ENCODE peak calls at places on chromosomes 4 and X, in ten cellular contexts. One of them, this sample, is unnamed.
A peak's percentile ranks its signal among the peaks of the same experiment; 100 is the strongest.

GRCh38 chrX:44873415-44874270 is 655 bp downstream of the KDM6A start:
- DNase-seq in mammary epithelial cell: peak; percentile 64
- DNase-seq in H7: peak; percentile 45
- DNase-seq in tibial artery: peak; percentile 65
- DNase-seq in BJ: no peak
- DNase-seq in Peyer's patch: peak; percentile 48
- DNase-seq in CD4-positive, CD25-positive, alpha-beta regulatory T cell: peak; percentile 71
- DNase-seq in prostate gland: peak; percentile 8
- DNase-seq in thyroid gland: peak; percentile 47
- DNase-seq in GM06990: peak; percentile 71
- DNase-seq in this sample: no peak

GRCh38 chrX:41452565-41452964 is 5.4 kb downstream of the NYX start:
- DNase-seq in mammary epithelial cell: no peak
- DNase-seq in thyroid gland: no peak
- DNase-seq in GM06990: no peak
- DNase-seq in BJ: no peak
- DNase-seq in prostate gland: no peak
- DNase-seq in tibial artery: no peak
- DNase-seq in CD4-positive, CD25-positive, alpha-beta regulatory T cell: no peak
- DNase-seq in Peyer's patch: no peak
- DNase-seq in H7: peak; percentile 41
- DNase-seq in this sample: no peak

GRCh38 chrX:69109706-69110635 is 55.3 kb downstream of the PJA1 start:
- DNase-seq in GM06990: no peak
- DNase-seq in mammary epithelial cell: peak; percentile 84
- DNase-seq in H7: no peak
- DNase-seq in BJ: peak; percentile 67
- DNase-seq in CD4-positive, CD25-positive, alpha-beta regulatory T cell: no peak
- DNase-seq in Peyer's patch: no peak
- DNase-seq in thyroid gland: no peak
- DNase-seq in prostate gland: peak; percentile 46
- DNase-seq in tibial artery: no peak
- DNase-seq in this sample: no peak

GRCh38 chr4:142379277-142380051 is 466.6 kb downstream of the INPP4B start:
- DNase-seq in CD4-positive, CD25-positive, alpha-beta regulatory T cell: no peak
- DNase-seq in tibial artery: no peak
- DNase-seq in prostate gland: peak; percentile 6
- DNase-seq in thyroid gland: no peak
- DNase-seq in GM06990: no peak
- DNase-seq in BJ: peak; percentile 99
- DNase-seq in Peyer's patch: no peak
- DNase-seq in mammary epithelial cell: peak; percentile 69
- DNase-seq in H7: no peak
- DNase-seq in this sample: peak; percentile 81

GRCh38 chr4:151727365-151727764 is 33.4 kb downstream of the GATB start:
- DNase-seq in Peyer's patch: no peak
- DNase-seq in thyroid gland: no peak
- DNase-seq in mammary epithelial cell: peak; percentile 72
- DNase-seq in GM06990: no peak
- DNase-seq in H7: no peak
- DNase-seq in tibial artery: no peak
- DNase-seq in BJ: no peak
- DNase-seq in prostate gland: no peak
- DNase-seq in CD4-positive, CD25-positive, alpha-beta regulatory T cell: no peak
- DNase-seq in this sample: no peak

GRCh38 chr4:108060164-108060563 is 70.5 kb downstream of the HADH start:
- DNase-seq in BJ: no peak
- DNase-seq in GM06990: no peak
- DNase-seq in thyroid gland: peak; percentile 33
- DNase-seq in CD4-positive, CD25-positive, alpha-beta regulatory T cell: no peak
- DNase-seq in Peyer's patch: no peak
- DNase-seq in mammary epithelial cell: peak; percentile 22
- DNase-seq in prostate gland: peak; percentile 25
- DNase-seq in H7: peak; percentile 62
- DNase-seq in tibial artery: no peak
- DNase-seq in this sample: no peak

GRCh38 chrX:65607070-65607742 is 60.2 kb upstream of the MSN start:
- DNase-seq in prostate gland: no peak
- DNase-seq in thyroid gland: no peak
- DNase-seq in tibial artery: no peak
- DNase-seq in mammary epithelial cell: peak; percentile 71
- DNase-seq in H7: no peak
- DNase-seq in CD4-positive, CD25-positive, alpha-beta regulatory T cell: no peak
- DNase-seq in Peyer's patch: no peak
- DNase-seq in BJ: no peak
- DNase-seq in GM06990: no peak
- DNase-seq in this sample: no peak

GRCh38 chr4:158873795-158874359 is 105.1 kb downstream of the FNIP2 start:
- DNase-seq in H7: no peak
- DNase-seq in CD4-positive, CD25-positive, alpha-beta regulatory T cell: no peak
- DNase-seq in tibial artery: no peak
- DNase-seq in thyroid gland: no peak
- DNase-seq in mammary epithelial cell: peak; percentile 87
- DNase-seq in BJ: peak; percentile 56
- DNase-seq in prostate gland: no peak
- DNase-seq in GM06990: no peak
- DNase-seq in Peyer's patch: no peak
- DNase-seq in this sample: peak; percentile 26

GRCh38 chr4:130368668-130369067 is 1272.7 kb downstream of the C4orf33 start:
- DNase-seq in GM06990: no peak
- DNase-seq in BJ: no peak
- DNase-seq in Peyer's patch: no peak
- DNase-seq in thyroid gland: no peak
- DNase-seq in CD4-positive, CD25-positive, alpha-beta regulatory T cell: no peak
- DNase-seq in mammary epithelial cell: no peak
- DNase-seq in prostate gland: no peak
- DNase-seq in H7: no peak
- DNase-seq in tibial artery: no peak
- DNase-seq in this sample: no peak

DNA sequence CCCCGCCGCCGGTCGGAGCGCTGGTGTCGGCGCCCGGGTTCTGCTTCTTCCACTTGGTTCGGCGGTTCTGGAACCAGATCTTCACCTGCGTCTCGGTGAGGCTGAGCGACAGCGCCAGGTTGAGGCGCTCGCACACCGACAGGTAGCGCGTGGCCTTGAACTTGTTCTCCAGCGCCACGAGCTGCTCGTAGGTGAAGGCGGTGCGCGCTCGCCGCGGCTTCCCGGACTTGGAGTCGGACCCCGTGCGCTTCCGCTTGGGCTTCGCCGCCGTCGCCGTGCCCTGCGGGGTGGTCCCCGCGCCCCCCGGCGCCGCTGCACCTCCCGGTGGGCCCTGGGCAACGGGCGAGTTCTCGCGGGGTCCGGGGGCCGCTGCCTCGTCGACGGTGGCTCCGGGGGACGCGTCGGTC is 3.1 kb downstream of the NKX1-1 start:
- DNase-seq in tibial artery: no peak
- DNase-seq in CD4-positive, CD25-positive, alpha-beta regulatory T cell: no peak
- DNase-seq in mammary epithelial cell: no peak
- DNase-seq in H7: peak; percentile 85
- DNase-seq in prostate gland: no peak
- DNase-seq in thyroid gland: no peak
- DNase-seq in Peyer's patch: no peak
- DNase-seq in GM06990: no peak
- DNase-seq in BJ: no peak
- DNase-seq in this sample: no peak
- H3K27me3 ChIP-seq in tibial artery: peaks cover 95% of the 10 kb centered on the region
- H3K27me3 ChIP-seq in CD4-positive, CD25-positive, alpha-beta regulatory T cell: no peaks in the 10 kb centered on the region
- H3K27me3 ChIP-seq in mammary epithelial cell: peaks cover 70% of the 10 kb centered on the region
- H3K27me3 ChIP-seq in H7: peaks cover 64% of the 10 kb centered on the region
- H3K27me3 ChIP-seq in prostate gland: peaks cover 90% of the 10 kb centered on the region
- H3K27me3 ChIP-seq in thyroid gland: peaks cover 46% of the 10 kb centered on the region
- H3K27me3 ChIP-seq in Peyer's patch: peaks cover 66% of the 10 kb centered on the region
- H3K27me3 ChIP-seq in GM06990: no peaks in the 10 kb centered on the region
- H3K27me3 ChIP-seq in BJ: peaks cover 38% of the 10 kb centered on the region
- H3K27me3 ChIP-seq in this sample: peaks cover 82% of the 10 kb centered on the region

DNA sequence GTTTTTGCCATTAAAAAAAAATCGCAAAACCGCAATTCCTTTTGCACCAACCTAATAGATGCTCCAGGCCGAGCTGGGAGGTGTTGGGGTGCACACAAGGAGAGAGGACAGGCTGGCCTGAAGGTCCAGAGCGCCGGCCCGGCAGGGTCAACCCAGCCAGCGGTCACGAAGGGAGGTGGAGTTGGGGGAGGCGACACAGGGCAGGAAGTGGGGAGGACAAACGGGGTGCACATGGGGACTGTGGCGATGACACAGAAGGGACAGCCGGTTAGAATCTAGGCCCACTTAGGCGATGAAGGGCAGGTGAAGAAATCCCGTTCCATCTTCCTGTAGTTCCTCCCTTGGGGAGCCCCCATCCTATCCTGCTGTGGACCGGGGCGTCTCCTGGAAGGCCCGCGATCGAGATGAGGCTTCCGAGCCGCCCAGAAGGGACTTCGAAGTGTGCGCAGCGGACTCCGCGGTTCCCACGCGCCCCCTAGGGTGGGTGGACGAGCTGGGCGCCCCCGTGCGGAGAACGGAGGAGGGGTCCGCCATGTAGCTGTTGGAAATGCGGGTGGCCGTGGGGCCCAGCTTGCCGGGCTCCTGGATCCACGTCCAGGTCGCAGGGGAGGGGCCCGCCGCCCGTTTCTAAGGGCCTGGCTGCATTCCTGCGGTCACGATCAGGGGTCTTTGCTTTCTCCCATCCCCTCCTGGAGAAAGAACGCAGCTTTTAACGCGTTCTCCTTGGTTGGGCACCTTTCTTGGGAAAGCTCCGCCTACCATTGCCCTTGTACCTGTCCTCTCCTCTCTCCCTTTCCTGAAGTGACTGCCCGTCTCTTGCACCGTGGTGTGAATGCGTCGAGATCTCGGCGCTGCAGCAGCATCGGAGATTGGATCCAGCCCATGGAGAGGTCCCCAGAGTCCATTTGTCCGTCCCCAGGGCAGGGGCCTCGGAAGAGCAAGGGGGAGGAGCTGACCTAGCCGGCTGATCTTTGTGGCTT is 17.0 kb upstream of the HPF1 start:
- DNase-seq in prostate gland: no peak
- DNase-seq in thyroid gland: no peak
- DNase-seq in mammary epithelial cell: no peak
- DNase-seq in CD4-positive, CD25-positive, alpha-beta regulatory T cell: peak; percentile 11
- DNase-seq in Peyer's patch: no peak
- DNase-seq in GM06990: peak; percentile 35
- DNase-seq in H7: peak; percentile 60
- DNase-seq in BJ: no peak
- DNase-seq in tibial artery: no peak
- DNase-seq in this sample: no peak
- H3K4me3 ChIP-seq in prostate gland: no peak overlapping the region
- H3K4me3 ChIP-seq in thyroid gland: no peak overlapping the region
- H3K4me3 ChIP-seq in mammary epithelial cell: no peak overlapping the region
- H3K4me3 ChIP-seq in CD4-positive, CD25-positive, alpha-beta regulatory T cell: no peak overlapping the region
- H3K4me3 ChIP-seq in Peyer's patch: no peak overlapping the region
- H3K4me3 ChIP-seq in GM06990: no peak overlapping the region
- H3K4me3 ChIP-seq in H7: peak overlapping the region; percentile 44
- H3K4me3 ChIP-seq in BJ: no peak overlapping the region
- H3K4me3 ChIP-seq in tibial artery: peak overlapping the region; percentile 18
- H3K4me3 ChIP-seq in this sample: peak overlapping the region; percentile 35

GRCh38 chr4:1975880-1976279 is 32.9 kb downstream of the NELFA start:
- DNase-seq in CD4-positive, CD25-positive, alpha-beta regulatory T cell: no peak
- DNase-seq in prostate gland: no peak
- DNase-seq in Peyer's patch: no peak
- DNase-seq in thyroid gland: no peak
- DNase-seq in H7: no peak
- DNase-seq in GM06990: no peak
- DNase-seq in BJ: no peak
- DNase-seq in mammary epithelial cell: no peak
- DNase-seq in tibial artery: no peak
- DNase-seq in this sample: no peak
- H3K36me3 ChIP-seq in CD4-positive, CD25-positive, alpha-beta regulatory T cell: peaks cover 79% of the 10 kb centered on the region
- H3K36me3 ChIP-seq in prostate gland: no peaks in the 10 kb centered on the region
- H3K36me3 ChIP-seq in Peyer's patch: no peaks in the 10 kb centered on the region
- H3K36me3 ChIP-seq in thyroid gland: peaks cover 17% of the 10 kb centered on the region
- H3K36me3 ChIP-seq in H7: peaks cover 31% of the 10 kb centered on the region
- H3K36me3 ChIP-seq in GM06990: peaks cover 47% of the 10 kb centered on the region
- H3K36me3 ChIP-seq in BJ: peaks cover 30% of the 10 kb centered on the region
- H3K36me3 ChIP-seq in mammary epithelial cell: peaks cover 18% of the 10 kb centered on the region
- H3K36me3 ChIP-seq in tibial artery: peaks cover 53% of the 10 kb centered on the region
- H3K36me3 ChIP-seq in this sample: peaks cover 2% of the 10 kb centered on the region

DNA sequence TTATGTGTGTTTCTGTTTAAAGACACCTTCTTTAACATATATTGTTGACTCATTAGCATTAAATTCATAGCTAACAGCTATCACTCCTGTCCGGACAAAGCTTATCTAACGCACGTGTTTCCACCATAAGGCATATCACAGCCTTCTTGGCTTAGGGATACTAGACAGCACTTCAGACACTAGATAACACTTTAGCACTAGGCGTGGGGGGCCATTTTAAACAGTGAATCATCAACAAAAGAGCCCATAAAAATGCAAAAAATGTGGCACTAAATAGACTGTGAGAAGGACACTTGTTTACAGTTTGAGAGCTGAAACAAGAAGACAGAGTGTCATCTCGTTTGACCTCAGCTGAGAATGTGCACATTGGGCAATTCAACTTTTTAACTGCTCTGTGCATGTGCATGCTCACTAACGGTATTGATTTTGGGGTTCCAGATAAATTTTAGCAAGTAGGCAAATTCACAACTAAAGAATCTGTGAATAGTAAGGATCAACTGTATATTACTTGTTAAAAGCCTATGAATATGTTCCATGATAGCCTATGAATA is 58.9 kb upstream of the RAI2 start:
- DNase-seq in H7: no peak
- DNase-seq in BJ: no peak
- DNase-seq in GM06990: no peak
- DNase-seq in CD4-positive, CD25-positive, alpha-beta regulatory T cell: no peak
- DNase-seq in mammary epithelial cell: no peak
- DNase-seq in thyroid gland: no peak
- DNase-seq in Peyer's patch: no peak
- DNase-seq in tibial artery: no peak
- DNase-seq in prostate gland: no peak
- DNase-seq in this sample: no peak
- H3K27me3 ChIP-seq in H7: no peaks in the 10 kb centered on the region
- H3K27me3 ChIP-seq in BJ: no peaks in the 10 kb centered on the region
- H3K27me3 ChIP-seq in GM06990: no peaks in the 10 kb centered on the region
- H3K27me3 ChIP-seq in CD4-positive, CD25-positive, alpha-beta regulatory T cell: no peaks in the 10 kb centered on the region
- H3K27me3 ChIP-seq in mammary epithelial cell: peaks cover 2% of the 10 kb centered on the region
- H3K27me3 ChIP-seq in thyroid gland: no peaks in the 10 kb centered on the region
- H3K27me3 ChIP-seq in Peyer's patch: no peaks in the 10 kb centered on the region
- H3K27me3 ChIP-seq in tibial artery: no peaks in the 10 kb centered on the region
- H3K27me3 ChIP-seq in prostate gland: no peaks in the 10 kb centered on the region
- H3K27me3 ChIP-seq in this sample: no peaks in the 10 kb centered on the region

GRCh38 chrX:38221391-38221929 is 789 bp upstream of the SRPX start:
- DNase-seq in thyroid gland: no peak
- DNase-seq in GM06990: no peak
- DNase-seq in tibial artery: no peak
- DNase-seq in prostate gland: no peak
- DNase-seq in H7: no peak
- DNase-seq in mammary epithelial cell: no peak
- DNase-seq in BJ: no peak
- DNase-seq in CD4-positive, CD25-positive, alpha-beta regulatory T cell: no peak
- DNase-seq in Peyer's patch: no peak
- DNase-seq in this sample: no peak
- H3K4me3 ChIP-seq in thyroid gland: no peak overlapping the region
- H3K4me3 ChIP-seq in GM06990: no peak overlapping the region
- H3K4me3 ChIP-seq in tibial artery: peak overlapping the region; percentile 64
- H3K4me3 ChIP-seq in prostate gland: no peak overlapping the region
- H3K4me3 ChIP-seq in H7: peak overlapping the region; percentile 57
- H3K4me3 ChIP-seq in mammary epithelial cell: no peak overlapping the region
- H3K4me3 ChIP-seq in BJ: no peak overlapping the region
- H3K4me3 ChIP-seq in CD4-positive, CD25-positive, alpha-beta regulatory T cell: no peak overlapping the region
- H3K4me3 ChIP-seq in Peyer's patch: no peak overlapping the region
- H3K4me3 ChIP-seq in this sample: no peak overlapping the region

GRCh38 chr4:39759569-39759968 is 61.6 kb downstream of the UBE2K start:
- DNase-seq in GM06990: no peak
- DNase-seq in thyroid gland: no peak
- DNase-seq in tibial artery: no peak
- DNase-seq in CD4-positive, CD25-positive, alpha-beta regulatory T cell: no peak
- DNase-seq in prostate gland: no peak
- DNase-seq in Peyer's patch: no peak
- DNase-seq in mammary epithelial cell: no peak
- DNase-seq in H7: no peak
- DNase-seq in BJ: no peak
- DNase-seq in this sample: no peak
- H3K36me3 ChIP-seq in GM06990: peaks cover 6% of the 10 kb centered on the region
- H3K36me3 ChIP-seq in thyroid gland: peaks cover 4% of the 10 kb centered on the region
- H3K36me3 ChIP-seq in tibial artery: peaks cover 20% of the 10 kb centered on the region
- H3K36me3 ChIP-seq in CD4-positive, CD25-positive, alpha-beta regulatory T cell: peaks cover 62% of the 10 kb centered on the region
- H3K36me3 ChIP-seq in prostate gland: no peaks in the 10 kb centered on the region
- H3K36me3 ChIP-seq in Peyer's patch: no peaks in the 10 kb centered on the region
- H3K36me3 ChIP-seq in mammary epithelial cell: peaks cover 21% of the 10 kb centered on the region
- H3K36me3 ChIP-seq in H7: peaks cover 14% of the 10 kb centered on the region
- H3K36me3 ChIP-seq in BJ: peaks cover 6% of the 10 kb centered on the region
- H3K36me3 ChIP-seq in this sample: peaks cover 3% of the 10 kb centered on the region